ENCODE peak calls at places on chromosomes 1 and 21, in ten cellular contexts. T, S, N, G, H, V, L, I, E and A are unnamed samples.

GRCh38 chr1:240956424-240956823 is 344.5 kb upstream of the GREM2 start:
- DNase-seq in T (no peak), S (no peak), N (no peak), G (no peak), H (no peak), V (no peak), L (no peak), I (no peak), E (no peak), A (no peak)

GRCh38 chr21:16241500-16241963 is 511.8 kb downstream of the USP25 start:
- DNase-seq in T (peak), S (no peak), N (no peak), G (no peak), H (no peak), V (no peak), L (no peak), I (no peak), E (no peak), A (no peak)

GRCh38 chr1:161305872-161306519 is 3.8 kb downstream of the MPZ start:
- DNase-seq in T (no peak), S (peak), N (peak), G (peak), H (peak), V (peak), L (peak), I (peak), E (peak), A (peak)

GRCh38 chr21:45020629-45021427 is 53.6 kb upstream of the ADARB1 start:
- DNase-seq in T (no peak), S (no peak), N (no peak), G (peak), H (peak), V (no peak), L (peak), I (no peak), E (no peak), A (peak)

GRCh38 chr1:18064564-18064963 is 43.0 kb upstream of the IGSF21 start:
- DNase-seq in T (no peak), S (no peak), N (no peak), G (peak), H (no peak), V (no peak), L (no peak), I (no peak), E (no peak), A (no peak)

GRCh38 chr1:233721003-233721595 is 107.2 kb downstream of the KCNK1 start:
- DNase-seq in T (peak), S (no peak), N (peak), G (no peak), H (no peak), V (no peak), L (no peak), I (no peak), E (no peak), A (no peak)

GRCh38 chr1:41412748-41413147 is 51.5 kb downstream of the FOXO6 start:
- DNase-seq in T (no peak), S (no peak), N (no peak), G (no peak), H (no peak), V (no peak), L (no peak), I (no peak), E (no peak), A (no peak)

GRCh38 chr1:187226396-187226795 is 397.6 kb downstream of the PLA2G4A start:
- DNase-seq in T (no peak), S (no peak), N (no peak), G (no peak), H (no peak), V (peak), L (no peak), I (no peak), E (no peak), A (no peak)

GRCh38 chr1:202126426-202126825 is 3.7 kb downstream of the GPR37L1 start:
- DNase-seq in T (no peak), S (no peak), N (no peak), G (no peak), H (no peak), V (no peak), L (no peak), I (no peak), E (no peak), A (no peak)

GRCh38 chr1:218698181-218698580 is 353.0 kb downstream of the TGFB2 start:
- DNase-seq in T (no peak), S (no peak), N (no peak), G (no peak), H (no peak), V (no peak), L (no peak), I (no peak), E (no peak), A (no peak)

GRCh38 chr1:52139817-52140540 is 1.9 kb upstream of the ZFYVE9 start:
- DNase-seq in T (no peak), S (no peak), N (peak), G (peak), H (no peak), V (peak), L (no peak), I (no peak), E (no peak), A (no peak)

GRCh38 chr1:40595623-40596022 is 64.2 kb downstream of the ZNF684 start:
- DNase-seq in T (no peak), S (no peak), N (peak), G (no peak), H (no peak), V (no peak), L (no peak), I (no peak), E (no peak), A (no peak)

GRCh38 chr1:15803380-15803779 is 4.1 kb downstream of the UQCRHL start:
- DNase-seq in T (peak), S (no peak), N (peak), G (no peak), H (no peak), V (peak), L (no peak), I (no peak), E (no peak), A (no peak)

GRCh38 chr1:206558794-206559660 is 51.7 kb downstream of the RASSF5 start:
- DNase-seq in T (no peak), S (no peak), N (peak), G (no peak), H (no peak), V (no peak), L (no peak), I (no peak), E (no peak), A (no peak)

GRCh38 chr1:41275831-41276230 is 33.7 kb upstream of the SCMH1 start:
- DNase-seq in T (no peak), S (no peak), N (no peak), G (no peak), H (no peak), V (no peak), L (no peak), I (no peak), E (no peak), A (no peak)

GRCh38 chr1:81912383-81912782 is 111.6 kb downstream of the ADGRL2 start:
- DNase-seq in T (no peak), S (no peak), N (no peak), G (no peak), H (no peak), V (no peak), L (no peak), I (no peak), E (no peak), A (no peak)

GRCh38 chr21:45054162-45054926 is 20.0 kb upstream of the ADARB1 start:
- DNase-seq in T (no peak), S (no peak), N (no peak), G (no peak), H (no peak), V (no peak), L (peak), I (no peak), E (no peak), A (no peak)

DNA sequence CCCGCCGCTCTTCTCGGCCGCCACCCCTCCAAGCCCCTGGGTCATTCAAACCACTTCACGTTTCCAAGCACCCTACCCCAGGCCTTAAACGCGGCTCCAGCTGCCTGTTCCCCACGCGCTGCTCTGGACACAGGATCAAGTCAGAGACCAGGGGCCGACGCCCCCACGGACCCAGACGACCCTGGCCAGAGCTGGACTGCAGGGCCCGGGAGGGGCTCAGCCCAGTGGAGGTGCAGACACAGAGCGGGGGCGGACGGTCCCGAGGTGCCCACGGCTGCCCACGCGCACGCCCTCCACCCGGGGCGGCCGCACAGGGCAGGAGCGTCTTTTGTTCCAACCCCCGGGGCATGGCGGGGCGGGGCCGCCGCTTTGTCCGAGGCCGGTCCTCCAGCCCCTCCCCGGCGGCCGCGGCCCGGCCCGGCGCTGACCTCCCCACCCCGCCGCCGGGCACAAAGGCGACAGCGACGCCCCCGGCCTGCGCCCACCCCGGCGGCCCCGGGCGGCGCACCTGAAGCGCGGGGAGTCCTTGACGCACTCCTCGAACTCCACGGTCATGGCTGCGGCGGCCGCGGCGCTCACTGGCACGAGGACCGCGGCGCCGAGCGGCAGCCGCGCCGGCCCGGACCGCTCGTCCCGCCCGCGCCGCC is 346 bp downstream of the ACAP3 start:
- DNase-seq in T (no peak), S (no peak), N (peak), G (peak), H (peak), V (no peak), L (no peak), I (peak), E (no peak), A (peak)
- TF ChIP-seq POLR2A in T (peak), S (no peak), N (no peak), G (peak), H (no peak), V (peak), L (peak), I (no peak), E (no peak), A (peak)

GRCh38 chr21:42392731-42393442 is 3.0 kb downstream of the TMPRSS3 start:
- DNase-seq in T (no peak), S (no peak), N (no peak), G (no peak), H (peak), V (no peak), L (no peak), I (no peak), E (no peak), A (no peak)

GRCh38 chr21:42395910-42396625 is at the start of gene TMPRSS3:
- DNase-seq in T (peak), S (peak), N (no peak), G (no peak), H (peak), V (no peak), L (no peak), I (peak), E (peak), A (no peak)

GRCh38 chr21:42395302-42395701 is 550 bp downstream of the TMPRSS3 start:
- DNase-seq in T (no peak), S (no peak), N (no peak), G (no peak), H (peak), V (no peak), L (no peak), I (peak), E (no peak), A (no peak)

GRCh38 chr21:42391297-42391696 is 4.6 kb downstream of the TMPRSS3 start:
- DNase-seq in T (no peak), S (no peak), N (no peak), G (no peak), H (no peak), V (no peak), L (no peak), I (no peak), E (no peak), A (peak)

GRCh38 chr21:42393443-42393950 is 2.4 kb downstream of the TMPRSS3 start:
- DNase-seq in T (no peak), S (no peak), N (no peak), G (no peak), H (no peak), V (no peak), L (no peak), I (no peak), E (no peak), A (no peak)
- H3K4me3 ChIP-seq in T (no peak), S (no peak), N (no peak), G (no peak), H (no peak), V (no peak), L (no peak), I (no peak), E (no peak), A (no peak)

DNA sequence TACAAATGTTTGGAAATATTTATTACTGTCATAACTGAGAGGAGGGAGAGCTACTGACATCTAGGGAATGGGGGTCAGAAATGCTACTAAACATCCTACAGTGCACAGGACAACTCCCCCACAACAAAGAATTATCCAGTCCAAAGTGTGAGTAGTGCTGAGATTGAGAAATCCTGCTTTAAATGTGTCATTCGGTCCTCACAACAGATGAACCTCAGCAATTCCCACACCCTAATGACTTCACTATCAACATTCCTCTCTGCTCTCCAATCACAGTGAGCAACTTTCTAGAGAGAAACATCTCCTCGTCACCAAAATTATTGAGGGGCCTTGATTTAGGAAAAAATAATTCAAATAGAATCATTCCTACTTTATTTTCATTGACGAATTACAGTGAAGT is 18.0 kb downstream of the OMA1 start:
- DNase-seq in T (no peak), S (no peak), N (peak), G (no peak), H (no peak), V (peak), L (no peak), I (no peak), E (no peak), A (no peak)
- TF ChIP-seq CTCF in T (no peak), S (no peak), N (no peak), G (no peak), H (no peak), V (no peak), L (no peak), I (no peak), E (no peak), A (no peak)

GRCh38 chr1:29648026-29648425 is 411.7 kb downstream of the PTPRU start:
- DNase-seq in T (no peak), S (no peak), N (no peak), G (no peak), H (no peak), V (no peak), L (no peak), I (no peak), E (no peak), A (no peak)
- TF ChIP-seq POLR2A in T (no peak), S (no peak), N (no peak), G (no peak), H (no peak), V (no peak), L (no peak), I (no peak), E (no peak), A (no peak)

GRCh38 chr1:93304716-93305138 is 41.0 kb upstream of the DR1 start:
- DNase-seq in T (peak), S (peak), N (peak), G (peak), H (no peak), V (peak), L (no peak), I (peak), E (peak), A (peak)

GRCh38 chr1:93306920-93307319 is 38.8 kb upstream of the DR1 start:
- DNase-seq in T (no peak), S (no peak), N (no peak), G (no peak), H (no peak), V (no peak), L (no peak), I (no peak), E (no peak), A (no peak)

GRCh38 chr1:93301131-93301530 is 44.6 kb upstream of the DR1 start:
- DNase-seq in T (no peak), S (no peak), N (no peak), G (no peak), H (no peak), V (no peak), L (no peak), I (no peak), E (no peak), A (no peak)

GRCh38 chr1:93296555-93297154 is 49.1 kb upstream of the DR1 start:
- DNase-seq in T (no peak), S (no peak), N (no peak), G (no peak), H (no peak), V (no peak), L (no peak), I (no peak), E (no peak), A (no peak)

GRCh38 chr1:93302078-93302477 is 43.6 kb upstream of the DR1 start:
- DNase-seq in T (no peak), S (no peak), N (no peak), G (no peak), H (no peak), V (no peak), L (no peak), I (no peak), E (no peak), A (no peak)
- H3K4me3 ChIP-seq in T (no peak), S (no peak), N (no peak), G (no peak), H (no peak), V (no peak), L (no peak), I (no peak), E (no peak), A (no peak)

DNA sequence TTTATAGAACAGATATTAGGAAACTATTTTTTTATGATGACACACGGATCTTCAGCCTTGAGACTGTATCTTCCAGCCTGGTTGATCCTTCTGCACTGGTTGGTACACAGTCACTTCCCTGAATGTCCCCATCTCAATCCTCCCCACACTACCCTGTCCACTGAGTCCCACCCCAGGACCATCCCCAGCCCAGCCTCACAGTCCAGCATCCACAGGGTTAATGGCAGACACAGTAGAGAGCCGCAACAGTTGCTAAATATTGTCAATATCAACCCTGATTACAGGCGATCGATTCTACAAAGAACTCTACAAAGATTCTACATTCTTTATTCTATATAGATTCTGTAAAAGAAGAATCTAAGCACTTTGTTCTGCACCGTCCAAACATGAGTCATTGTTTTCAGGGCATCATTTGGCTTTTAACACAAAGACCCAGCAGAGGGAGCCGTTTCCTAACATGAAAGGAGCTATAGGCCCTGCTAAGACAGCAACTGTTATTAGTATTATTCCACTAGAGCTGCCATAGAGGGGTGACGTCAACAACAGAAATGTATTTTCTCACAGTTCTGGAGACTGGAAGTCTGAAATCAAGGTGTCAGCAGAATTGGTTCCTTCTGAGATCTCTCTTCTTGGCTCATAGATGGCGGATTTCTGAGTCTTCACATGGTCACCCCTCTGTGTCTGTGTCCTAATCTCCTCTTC is 30.1 kb upstream of the IFNAR2 start:
- DNase-seq in T (peak), S (peak), N (peak), G (peak), H (no peak), V (peak), L (peak), I (peak), E (peak), A (peak)
- TF ChIP-seq CTCF in T (peak), S (peak), N (peak), G (peak), H (peak), V (peak), L (peak), I (peak), E (peak), A (peak)

GRCh38 chr1:156749429-156750118 is 1.9 kb downstream of the HDGF start:
- DNase-seq in T (peak), S (peak), N (peak), G (no peak), H (no peak), V (no peak), L (no peak), I (peak), E (no peak), A (no peak)
- TF ChIP-seq POLR2A in T (no peak), S (no peak), N (no peak), G (no peak), H (no peak), V (no peak), L (no peak), I (peak), E (no peak), A (no peak)

GRCh38 chr1:61318319-61319125 is 236.2 kb downstream of the NFIA start:
- DNase-seq in T (no peak), S (no peak), N (no peak), G (peak), H (no peak), V (peak), L (peak), I (peak), E (no peak), A (no peak)
- H3K4me3 ChIP-seq in T (no peak), S (peak), N (no peak), G (no peak), H (no peak), V (no peak), L (peak), I (no peak), E (no peak), A (peak)